ENCODE peak calls at places on chromosomes 2 and 18, in five cellular contexts. X, J, F, Z and P are unnamed samples.

GRCh38 chr2:240810199-240810598 is 9.8 kb downstream of the KIF1A start:
- DNase-seq in X (no peak), J (no peak), F (peak), Z (no peak), P (peak)

GRCh38 chr2:200302940-200303727 is 3.4 kb upstream of the SPATS2L start:
- DNase-seq in X (no peak), J (no peak), F (peak), Z (peak), P (peak)

GRCh38 chr18:40821596-40822243 is 1133.3 kb upstream of the PIK3C3 start:
- DNase-seq in X (no peak), J (no peak), F (no peak), Z (no peak), P (no peak)

GRCh38 chr2:45700407-45701013 is 49.0 kb downstream of the PRKCE start:
- DNase-seq in X (no peak), J (no peak), F (no peak), Z (no peak), P (no peak)

GRCh38 chr18:27713037-27713726 is 463.7 kb downstream of the CDH2 start:
- DNase-seq in X (no peak), J (no peak), F (peak), Z (peak), P (no peak)

GRCh38 chr2:221518201-221518936 is 53.7 kb downstream of the EPHA4 start:
- DNase-seq in X (no peak), J (no peak), F (no peak), Z (peak), P (no peak)

GRCh38 chr2:148545387-148546256 is 98.9 kb upstream of the EPC2 start:
- DNase-seq in X (no peak), J (no peak), F (no peak), Z (no peak), P (no peak)

GRCh38 chr18:49274188-49274714 is 186.2 kb downstream of the DYM start:
- DNase-seq in X (no peak), J (no peak), F (peak), Z (peak), P (peak)

GRCh38 chr2:202612145-202612544 is 22.6 kb upstream of the FAM117B start:
- DNase-seq in X (no peak), J (no peak), F (no peak), Z (no peak), P (no peak)

GRCh38 chr2:143397886-143398614 is 268.8 kb downstream of the ARHGAP15 start:
- DNase-seq in X (no peak), J (no peak), F (peak), Z (peak), P (peak)

GRCh38 chr2:237823544-237823943 is 25.0 kb downstream of the RBM44 start:
- DNase-seq in X (no peak), J (no peak), F (no peak), Z (no peak), P (no peak)

GRCh38 chr2:60556998-60557955 is 3.8 kb upstream of the BCL11A start:
- DNase-seq in X (no peak), J (no peak), F (no peak), Z (no peak), P (no peak)
- H3K4me3 ChIP-seq in X (peak), J (no peak), F (no peak), Z (no peak), P (no peak)

DNA sequence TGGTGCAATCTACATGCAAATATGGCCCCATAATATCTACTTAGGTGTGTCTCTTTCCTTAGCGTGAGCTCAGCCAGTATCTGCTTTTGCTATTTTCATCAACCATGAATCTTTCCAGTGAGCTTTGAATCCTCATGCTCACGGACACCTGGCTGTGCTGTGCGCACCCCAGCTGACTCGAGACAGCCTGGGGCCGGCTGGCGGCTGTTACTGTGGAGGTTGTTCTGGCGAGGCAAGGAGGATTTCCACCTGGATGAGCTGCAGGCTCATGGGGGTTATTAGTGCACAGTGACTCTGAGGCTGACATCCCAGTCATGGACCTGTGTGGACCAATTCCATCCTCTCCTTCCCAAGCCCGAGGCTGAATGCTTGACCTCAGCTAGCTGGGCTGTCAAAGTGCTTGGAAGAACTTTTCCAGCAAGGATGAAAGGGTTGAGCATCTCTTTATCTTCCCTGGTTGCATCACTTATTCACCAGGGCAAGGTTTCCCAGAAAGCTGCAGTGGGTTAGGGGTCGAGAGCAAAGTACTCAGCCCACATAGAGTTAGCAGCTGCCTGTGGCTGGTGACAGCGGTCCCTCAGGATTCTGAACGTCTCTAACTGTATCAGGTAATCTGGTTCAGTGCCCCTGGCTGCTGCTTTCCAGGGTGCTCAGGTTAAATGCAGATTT is 141.7 kb downstream of the ARL4C start:
- DNase-seq in X (no peak), J (no peak), F (no peak), Z (no peak), P (no peak)
- H3K4me3 ChIP-seq in X (no peak), J (no peak), F (no peak), Z (no peak), P (no peak)

DNA sequence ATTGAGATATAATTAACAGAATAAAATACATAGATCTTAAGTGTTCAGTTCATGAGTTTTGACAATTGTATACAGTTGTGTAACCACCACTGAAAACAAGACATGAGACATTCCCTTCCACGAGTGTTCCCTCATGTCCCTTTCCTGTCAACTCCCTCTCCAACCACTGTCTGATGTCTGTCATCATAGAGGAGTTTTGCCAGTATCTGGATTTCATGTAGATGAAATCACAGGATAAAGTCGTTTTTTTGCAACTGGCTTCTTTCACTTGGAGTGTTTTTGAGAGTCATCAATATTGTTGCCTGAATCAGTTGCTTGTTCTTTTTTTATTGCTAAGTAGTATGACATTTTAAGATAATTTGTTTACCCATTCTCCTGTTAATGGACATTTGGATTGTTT is 52.7 kb downstream of the RBMS1 start:
- DNase-seq in X (no peak), J (no peak), F (no peak), Z (no peak), P (peak)
- H3K4me3 ChIP-seq in X (no peak), J (no peak), F (no peak), Z (no peak), P (no peak)

DNA sequence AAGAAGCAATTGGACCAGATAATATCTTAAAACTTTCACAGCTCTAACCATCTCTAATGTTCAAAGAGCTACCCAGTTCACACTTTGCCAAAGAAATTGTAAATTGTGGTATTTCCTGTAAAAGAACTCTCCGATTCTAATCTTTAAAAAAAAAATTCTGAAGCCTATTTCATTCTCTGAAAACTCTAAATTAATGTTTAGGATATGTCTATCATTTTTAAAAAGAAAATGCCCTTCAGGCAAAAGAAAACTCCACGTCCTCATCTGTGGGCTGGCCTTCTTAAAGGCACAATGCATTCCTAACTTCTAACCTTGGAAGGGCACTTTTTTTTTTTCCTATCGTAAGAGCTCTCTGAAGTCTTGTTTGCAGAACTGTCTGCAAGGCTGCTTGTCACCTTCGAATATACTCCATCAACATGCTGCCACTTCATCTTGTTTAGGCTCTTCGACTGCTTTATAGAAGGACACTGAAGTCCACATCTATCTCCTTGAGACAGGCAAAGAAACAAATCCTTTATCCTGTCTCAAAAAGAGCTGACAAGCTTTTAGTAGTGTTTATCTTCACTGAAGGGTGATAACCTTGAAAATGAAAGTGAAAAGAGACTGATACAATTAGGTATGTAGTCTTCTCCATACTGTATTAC is 124.3 kb upstream of the SLC39A10 start:
- DNase-seq in X (no peak), J (no peak), F (peak), Z (peak), P (no peak)
- H3K4me3 ChIP-seq in X (no peak), J (no peak), F (no peak), Z (peak), P (no peak)

GRCh38 chr18:45359275-45360009 is 255.8 kb upstream of the SLC14A2 start:
- DNase-seq in X (peak), J (no peak), F (no peak), Z (no peak), P (no peak)
- H3K4me3 ChIP-seq in X (no peak), J (no peak), F (no peak), Z (no peak), P (no peak)